ENCODE peak calls at places on chromosomes 12 and 14, in six cellular contexts. K is lower lobe of right lung, M is pancreas, H is fibroblast of lung, C is tibial artery, O is Peyer's patch. L is an unnamed sample. For H3K36me3, the result is how much of the 10 kb centered on the place peaks cover.

GRCh38 chr12:89971880-89972279 is 263.2 kb upstream of the ATP2B1 start:
- DNase-seq in K (no peak), M (no peak), H (peak), C (peak), O (no peak), L (peak)

GRCh38 chr12:111406474-111407370 is 999 bp downstream of the SH2B3 start:
- DNase-seq in K (peak), M (no peak), H (no peak), C (peak), O (peak), L (no peak)

GRCh38 chr14:67411820-67412421 is at the start of gene PLEK2:
- DNase-seq in K (peak), M (peak), H (peak), C (no peak), O (peak), L (no peak)

GRCh38 chr12:113333877-113334785 is 778 bp downstream of the SLC8B1 start:
- DNase-seq in K (peak), M (no peak), H (no peak), C (peak), O (peak), L (peak)

GRCh38 chr12:109618091-109618490 is 44.5 kb downstream of the MVK start:
- DNase-seq in K (no peak), M (no peak), H (no peak), C (no peak), O (no peak), L (no peak)

GRCh38 chr12:67442347-67442841 is 173.2 kb downstream of the CAND1 start:
- DNase-seq in K (no peak), M (peak), H (no peak), C (no peak), O (no peak), L (no peak)

GRCh38 chr12:101328917-101329316 is 49.0 kb downstream of the UTP20 start:
- DNase-seq in K (no peak), M (no peak), H (no peak), C (no peak), O (no peak), L (no peak)

GRCh38 chr12:53463802-53464375 is 12.0 kb downstream of the PCBP2 start:
- DNase-seq in K (no peak), M (no peak), H (no peak), C (no peak), O (no peak), L (no peak)

GRCh38 chr14:70934084-70934483 is 26.8 kb downstream of the PCNX1 start:
- DNase-seq in K (no peak), M (no peak), H (no peak), C (no peak), O (no peak), L (no peak)

GRCh38 chr12:63151061-63151897 is at the start of gene AVPR1A:
- DNase-seq in K (no peak), M (peak), H (no peak), C (peak), O (no peak), L (no peak)

GRCh38 chr12:45762185-45763110 is 32.9 kb downstream of the ARID2 start:
- DNase-seq in K (no peak), M (no peak), H (peak), C (no peak), O (no peak), L (peak)

GRCh38 chr12:110745632-110746284 is 3.1 kb upstream of the PPP1CC start:
- DNase-seq in K (no peak), M (no peak), H (peak), C (no peak), O (no peak), L (no peak)

GRCh38 chr14:105377555-105378182 is 20.7 kb upstream of the TEX22 start:
- DNase-seq in K (no peak), M (no peak), H (no peak), C (no peak), O (no peak), L (no peak)

GRCh38 chr12:75722714-75723200 is 211.3 kb upstream of the KRR1 start:
- DNase-seq in K (no peak), M (peak), H (peak), C (peak), O (no peak), L (peak)

GRCh38 chr12:981956-982355 is 9.1 kb upstream of the ERC1 start:
- DNase-seq in K (no peak), M (no peak), H (no peak), C (no peak), O (no peak), L (no peak)

GRCh38 chr12:88242161-88242925 is 100.2 kb downstream of the TMTC3 start:
- DNase-seq in K (no peak), M (no peak), H (peak), C (peak), O (no peak), L (no peak)

GRCh38 chr14:63295991-63296630 is 22.6 kb downstream of the GPHB5 start:
- DNase-seq in K (no peak), M (no peak), H (peak), C (no peak), O (no peak), L (no peak)

DNA sequence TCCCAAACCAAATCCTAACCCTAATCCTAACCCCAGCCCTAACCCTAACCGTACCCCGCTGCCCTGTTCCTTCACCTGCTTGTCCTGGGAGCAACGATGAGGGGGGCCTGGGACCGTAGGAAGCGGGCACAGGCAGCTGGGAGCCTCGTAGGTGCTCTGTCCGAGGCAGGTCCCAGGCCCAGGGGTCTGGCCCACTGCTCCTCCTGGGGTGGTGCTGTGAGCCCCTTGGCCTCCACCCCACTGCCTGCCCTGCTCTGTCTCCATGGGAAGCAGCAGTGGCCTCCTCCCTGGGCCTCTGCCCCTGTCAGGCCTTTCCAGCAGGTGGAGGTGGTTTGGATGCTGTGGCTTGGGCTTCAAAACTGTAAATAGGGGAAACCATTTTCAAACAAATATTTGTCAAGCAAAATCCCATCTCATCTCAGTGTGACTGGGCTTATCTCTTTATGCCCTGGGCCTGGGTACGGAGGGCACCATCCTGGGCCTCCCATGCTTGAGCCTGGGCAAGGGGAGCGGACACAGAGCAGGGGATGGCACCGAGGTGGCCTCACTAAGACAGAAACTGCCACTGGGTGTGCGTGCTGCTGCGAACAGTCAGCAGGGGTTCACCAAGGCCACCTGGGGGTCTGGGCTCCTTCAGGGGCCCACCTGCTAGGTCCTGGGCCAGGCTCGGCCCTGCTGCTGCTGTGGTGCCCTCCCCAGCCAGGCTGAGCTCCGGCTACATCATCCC is 3.7 kb upstream of the BEGAIN start:
- DNase-seq in K (peak), M (no peak), H (no peak), C (no peak), O (no peak), L (no peak)
- H3K36me3 ChIP-seq in K (under half), M (under half), H (under half), C (under half), O (under half), L (under half)

GRCh38 chr14:75411194-75411552 is 16.6 kb upstream of the JDP2 start:
- DNase-seq in K (no peak), M (no peak), H (no peak), C (no peak), O (no peak), L (no peak)

GRCh38 chr14:75406102-75406501 is 21.7 kb upstream of the JDP2 start:
- DNase-seq in K (no peak), M (no peak), H (no peak), C (no peak), O (no peak), L (no peak)

GRCh38 chr14:75404843-75405242 is 23.0 kb upstream of the JDP2 start:
- DNase-seq in K (no peak), M (no peak), H (no peak), C (no peak), O (no peak), L (no peak)

GRCh38 chr14:75413013-75413412 is 14.8 kb upstream of the JDP2 start:
- DNase-seq in K (no peak), M (no peak), H (no peak), C (no peak), O (no peak), L (no peak)

DNA sequence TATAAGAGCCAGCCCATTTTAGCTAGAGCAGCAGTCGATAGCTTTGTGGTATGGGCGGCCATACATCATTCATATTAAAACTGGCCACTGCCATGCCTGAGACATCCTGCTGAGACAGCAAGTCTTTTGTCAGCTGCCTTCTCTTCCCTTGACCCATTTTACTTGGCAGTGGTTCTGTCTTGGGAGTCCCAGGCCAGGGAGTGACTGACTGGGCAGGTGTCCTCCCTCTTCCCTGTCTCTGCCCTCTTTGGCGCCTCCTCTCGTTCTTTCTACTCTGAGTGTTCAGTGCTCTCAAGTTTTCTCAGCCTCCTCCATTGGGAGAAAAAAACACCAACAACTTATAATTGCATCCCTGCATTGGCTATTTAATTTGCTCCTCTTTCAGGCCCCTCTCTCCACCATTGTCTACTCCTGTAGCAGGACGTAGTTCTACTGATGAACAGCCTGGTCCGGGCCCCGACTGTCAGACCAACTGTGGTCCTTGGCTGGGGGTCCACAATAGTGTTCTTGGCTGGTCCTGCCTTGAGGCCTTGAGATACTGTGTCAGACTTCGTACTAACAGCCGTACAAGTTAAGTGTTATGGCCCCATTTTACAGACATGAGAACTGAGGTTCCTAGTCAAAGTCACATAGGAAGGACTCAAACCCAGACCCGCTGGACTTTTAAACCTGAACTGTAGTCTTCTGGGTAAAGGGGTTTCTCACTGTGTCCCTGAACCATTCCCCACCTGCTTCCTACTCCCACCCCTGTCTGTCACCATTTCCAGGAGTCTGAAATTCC is 18.2 kb upstream of the JDP2 start:
- DNase-seq in K (no peak), M (no peak), H (no peak), C (no peak), O (no peak), L (no peak)
- TF ChIP-seq CTCF in K (no peak), M (no peak), H (no peak), C (no peak), O (no peak), L (no peak)

GRCh38 chr14:91159182-91159581 is 45.3 kb downstream of the DGLUCY start:
- DNase-seq in K (peak), M (no peak), H (no peak), C (no peak), O (no peak), L (no peak)
- H3K36me3 ChIP-seq in K (half or more), M (under half), H (under half), C (half or more), O (half or more), L (half or more)

GRCh38 chr14:94540031-94540794 is 21.0 kb upstream of the SERPINA4 start:
- DNase-seq in K (no peak), M (no peak), H (no peak), C (no peak), O (no peak), L (no peak)
- TF ChIP-seq CTCF in K (no peak), M (no peak), H (no peak), C (no peak), O (no peak), L (no peak)

GRCh38 chr14:76786556-76786955 is 25.3 kb downstream of the VASH1 start:
- DNase-seq in K (no peak), M (no peak), H (no peak), C (no peak), O (no peak), L (no peak)

GRCh38 chr14:76782115-76782884 is 21.0 kb downstream of the VASH1 start:
- DNase-seq in K (no peak), M (peak), H (no peak), C (no peak), O (no peak), L (no peak)

GRCh38 chr14:76784266-76784874 is 23.1 kb downstream of the VASH1 start:
- DNase-seq in K (no peak), M (no peak), H (no peak), C (no peak), O (no peak), L (no peak)

GRCh38 chr14:76782885-76783566 is 21.8 kb downstream of the VASH1 start:
- DNase-seq in K (no peak), M (no peak), H (no peak), C (no peak), O (no peak), L (no peak)

GRCh38 chr14:76784881-76785280 is 23.6 kb downstream of the VASH1 start:
- DNase-seq in K (peak), M (peak), H (peak), C (peak), O (peak), L (peak)
- H3K36me3 ChIP-seq in K (half or more), M (under half), H (under half), C (half or more), O (under half), L (half or more)

DNA sequence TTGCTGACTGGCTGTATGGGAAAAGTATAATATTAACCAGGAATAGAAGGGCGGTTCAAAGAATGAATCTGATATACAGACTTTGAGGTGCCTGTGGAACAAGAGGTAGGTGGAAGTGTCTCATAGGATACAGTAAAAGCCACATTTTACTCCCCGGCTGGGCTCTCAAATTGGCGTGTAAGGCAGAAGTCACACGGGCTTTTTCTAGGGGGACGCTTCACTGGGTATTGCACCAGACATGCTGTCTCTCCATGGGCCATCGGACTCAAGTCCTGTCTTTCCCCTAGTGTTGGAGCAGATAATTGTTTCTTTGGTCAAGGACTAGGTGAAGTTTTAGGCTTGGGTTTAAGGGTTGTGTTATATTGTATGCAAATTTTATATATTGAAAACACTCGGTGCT is 9.1 kb downstream of the TMCC3 start:
- DNase-seq in K (no peak), M (no peak), H (no peak), C (no peak), O (no peak), L (no peak)
- TF ChIP-seq CTCF in K (no peak), M (no peak), H (no peak), C (no peak), O (no peak), L (no peak)

GRCh38 chr12:6846316-6846869 is 4.7 kb downstream of the CDCA3 start:
- DNase-seq in K (no peak), M (no peak), H (no peak), C (no peak), O (no peak), L (no peak)

GRCh38 chr12:6845395-6845794 is 4.7 kb downstream of the GNB3 start:
- DNase-seq in K (no peak), M (no peak), H (no peak), C (no peak), O (no peak), L (no peak)

GRCh38 chr12:6849976-6850560 is 1.0 kb downstream of the CDCA3 start:
- DNase-seq in K (no peak), M (no peak), H (no peak), C (no peak), O (no peak), L (no peak)

GRCh38 chr12:6849427-6849826 is 1.7 kb downstream of the CDCA3 start:
- DNase-seq in K (no peak), M (no peak), H (no peak), C (no peak), O (no peak), L (no peak)

GRCh38 chr12:6847676-6848075 is 3.4 kb downstream of the CDCA3 start:
- DNase-seq in K (no peak), M (no peak), H (no peak), C (no peak), O (no peak), L (no peak)
- H3K36me3 ChIP-seq in K (under half), M (under half), H (under half), C (half or more), O (under half), L (under half)

L was measured in tibial nerve.